ENCODE peak calls at places on chromosomes 13 and 19, in five cellular contexts. One of them, this sample, is unnamed. For H3K36me3, the result is how much of the 10 kb centered on the place peaks cover.

GRCh38 chr13:43116242-43116641 is 92.9 kb downstream of the DNAJC15 start:
- DNase-seq in transverse colon: no peak
- DNase-seq in CD4-positive, CD25-positive, alpha-beta regulatory T cell: no peak
- DNase-seq in A673: no peak
- DNase-seq in colonic mucosa: no peak
- DNase-seq in this sample: no peak

GRCh38 chr19:22945560-22945959 is 57.4 kb downstream of the ZNF728 start:
- DNase-seq in transverse colon: no peak
- DNase-seq in A673: peak
- DNase-seq in CD4-positive, CD25-positive, alpha-beta regulatory T cell: no peak
- DNase-seq in colonic mucosa: no peak
- DNase-seq in this sample: peak

GRCh38 chr13:75581874-75582640 is 32.5 kb downstream of the UCHL3 start:
- DNase-seq in transverse colon: no peak
- DNase-seq in A673: no peak
- DNase-seq in colonic mucosa: no peak
- DNase-seq in CD4-positive, CD25-positive, alpha-beta regulatory T cell: no peak
- DNase-seq in this sample: no peak

GRCh38 chr13:106348032-106348431 is 187.4 kb downstream of the EFNB2 start:
- DNase-seq in transverse colon: no peak
- DNase-seq in CD4-positive, CD25-positive, alpha-beta regulatory T cell: no peak
- DNase-seq in colonic mucosa: no peak
- DNase-seq in A673: no peak
- DNase-seq in this sample: no peak

GRCh38 chr13:29702912-29703351 is 107.4 kb upstream of the SLC7A1 start:
- DNase-seq in CD4-positive, CD25-positive, alpha-beta regulatory T cell: no peak
- DNase-seq in colonic mucosa: no peak
- DNase-seq in A673: peak
- DNase-seq in transverse colon: no peak
- DNase-seq in this sample: no peak

GRCh38 chr13:41401371-41401770 is 56.0 kb upstream of the RGCC start:
- DNase-seq in A673: peak
- DNase-seq in transverse colon: no peak
- DNase-seq in colonic mucosa: no peak
- DNase-seq in CD4-positive, CD25-positive, alpha-beta regulatory T cell: no peak
- DNase-seq in this sample: no peak

GRCh38 chr13:44397766-44398223 is 24.2 kb downstream of the SERP2 start:
- DNase-seq in CD4-positive, CD25-positive, alpha-beta regulatory T cell: no peak
- DNase-seq in colonic mucosa: no peak
- DNase-seq in A673: no peak
- DNase-seq in transverse colon: no peak
- DNase-seq in this sample: no peak

GRCh38 chr13:105202384-105202783 is 1333.1 kb downstream of the EFNB2 start:
- DNase-seq in A673: peak
- DNase-seq in transverse colon: no peak
- DNase-seq in CD4-positive, CD25-positive, alpha-beta regulatory T cell: no peak
- DNase-seq in colonic mucosa: no peak
- DNase-seq in this sample: no peak

GRCh38 chr13:35552172-35552844 is 75.8 kb upstream of the MAB21L1 start:
- DNase-seq in A673: peak
- DNase-seq in transverse colon: no peak
- DNase-seq in CD4-positive, CD25-positive, alpha-beta regulatory T cell: no peak
- DNase-seq in colonic mucosa: no peak
- DNase-seq in this sample: no peak

GRCh38 chr13:58884810-58885209 is 1253.3 kb downstream of the PCDH17 start:
- DNase-seq in A673: peak
- DNase-seq in transverse colon: no peak
- DNase-seq in CD4-positive, CD25-positive, alpha-beta regulatory T cell: no peak
- DNase-seq in colonic mucosa: no peak
- DNase-seq in this sample: no peak

GRCh38 chr13:30679483-30680330 is 55.6 kb upstream of the ALOX5AP start:
- DNase-seq in transverse colon: no peak
- DNase-seq in A673: peak
- DNase-seq in colonic mucosa: no peak
- DNase-seq in CD4-positive, CD25-positive, alpha-beta regulatory T cell: peak
- DNase-seq in this sample: peak

GRCh38 chr13:95494082-95494681 is 58.3 kb upstream of the CLDN10 start:
- DNase-seq in colonic mucosa: peak
- DNase-seq in transverse colon: no peak
- DNase-seq in A673: peak
- DNase-seq in CD4-positive, CD25-positive, alpha-beta regulatory T cell: peak
- DNase-seq in this sample: no peak

GRCh38 chr13:109180905-109181425 is 551.6 kb downstream of the MYO16 start:
- DNase-seq in colonic mucosa: no peak
- DNase-seq in CD4-positive, CD25-positive, alpha-beta regulatory T cell: no peak
- DNase-seq in transverse colon: no peak
- DNase-seq in A673: peak
- DNase-seq in this sample: no peak

GRCh38 chr13:102903659-102904407 is 58.0 kb downstream of the ERCC5 start:
- DNase-seq in transverse colon: no peak
- DNase-seq in CD4-positive, CD25-positive, alpha-beta regulatory T cell: no peak
- DNase-seq in colonic mucosa: no peak
- DNase-seq in A673: peak
- DNase-seq in this sample: no peak

GRCh38 chr13:41455725-41456419 is 1.5 kb upstream of the RGCC start:
- DNase-seq in A673: peak
- DNase-seq in colonic mucosa: no peak
- DNase-seq in CD4-positive, CD25-positive, alpha-beta regulatory T cell: peak
- DNase-seq in transverse colon: no peak
- DNase-seq in this sample: no peak

GRCh38 chr13:52374873-52375411 is 31.0 kb downstream of the THSD1 start:
- DNase-seq in CD4-positive, CD25-positive, alpha-beta regulatory T cell: no peak
- DNase-seq in transverse colon: no peak
- DNase-seq in colonic mucosa: no peak
- DNase-seq in A673: no peak
- DNase-seq in this sample: no peak

GRCh38 chr13:52374389-52374788 is 31.6 kb downstream of the THSD1 start:
- DNase-seq in A673: no peak
- DNase-seq in colonic mucosa: no peak
- DNase-seq in CD4-positive, CD25-positive, alpha-beta regulatory T cell: no peak
- DNase-seq in transverse colon: no peak
- DNase-seq in this sample: no peak

GRCh38 chr13:52371736-52372247 is 34.2 kb downstream of the THSD1 start:
- DNase-seq in CD4-positive, CD25-positive, alpha-beta regulatory T cell: no peak
- DNase-seq in transverse colon: no peak
- DNase-seq in A673: peak
- DNase-seq in colonic mucosa: no peak
- DNase-seq in this sample: no peak
- H3K27ac ChIP-seq in CD4-positive, CD25-positive, alpha-beta regulatory T cell: no peak
- H3K27ac ChIP-seq in transverse colon: no peak
- H3K27ac ChIP-seq in A673: no peak
- H3K27ac ChIP-seq in colonic mucosa: no peak
- H3K27ac ChIP-seq in this sample: no peak

GRCh38 chr13:110266983-110267382 is 40.0 kb downstream of the COL4A1 start:
- DNase-seq in colonic mucosa: no peak
- DNase-seq in CD4-positive, CD25-positive, alpha-beta regulatory T cell: no peak
- DNase-seq in A673: no peak
- DNase-seq in transverse colon: no peak
- DNase-seq in this sample: no peak

GRCh38 chr13:110268576-110269185 is 38.3 kb downstream of the COL4A1 start:
- DNase-seq in transverse colon: no peak
- DNase-seq in A673: no peak
- DNase-seq in CD4-positive, CD25-positive, alpha-beta regulatory T cell: no peak
- DNase-seq in colonic mucosa: no peak
- DNase-seq in this sample: no peak

GRCh38 chr13:110266431-110266809 is 40.5 kb downstream of the COL4A1 start:
- DNase-seq in CD4-positive, CD25-positive, alpha-beta regulatory T cell: no peak
- DNase-seq in transverse colon: no peak
- DNase-seq in colonic mucosa: no peak
- DNase-seq in A673: no peak
- DNase-seq in this sample: no peak

GRCh38 chr13:110269509-110270185 is 37.3 kb downstream of the COL4A1 start:
- DNase-seq in CD4-positive, CD25-positive, alpha-beta regulatory T cell: no peak
- DNase-seq in colonic mucosa: no peak
- DNase-seq in A673: no peak
- DNase-seq in transverse colon: no peak
- DNase-seq in this sample: no peak

GRCh38 chr13:110268061-110268460 is 38.9 kb downstream of the COL4A1 start:
- DNase-seq in A673: no peak
- DNase-seq in transverse colon: no peak
- DNase-seq in colonic mucosa: no peak
- DNase-seq in CD4-positive, CD25-positive, alpha-beta regulatory T cell: no peak
- DNase-seq in this sample: no peak
- H3K4me3 ChIP-seq in A673: no peak
- H3K4me3 ChIP-seq in transverse colon: no peak
- H3K4me3 ChIP-seq in colonic mucosa: no peak
- H3K4me3 ChIP-seq in CD4-positive, CD25-positive, alpha-beta regulatory T cell: no peak
- H3K4me3 ChIP-seq in this sample: no peak

GRCh38 chr19:40739030-40739839 is 11.0 kb downstream of the ACTMAP start:
- DNase-seq in CD4-positive, CD25-positive, alpha-beta regulatory T cell: no peak
- DNase-seq in transverse colon: no peak
- DNase-seq in colonic mucosa: no peak
- DNase-seq in A673: no peak
- DNase-seq in this sample: no peak

GRCh38 chr19:40739871-40740703 is 10.2 kb downstream of the ACTMAP start:
- DNase-seq in A673: no peak
- DNase-seq in colonic mucosa: no peak
- DNase-seq in CD4-positive, CD25-positive, alpha-beta regulatory T cell: no peak
- DNase-seq in transverse colon: no peak
- DNase-seq in this sample: no peak

GRCh38 chr19:40737102-40737644 is 13.1 kb downstream of the ACTMAP start:
- DNase-seq in transverse colon: no peak
- DNase-seq in colonic mucosa: no peak
- DNase-seq in CD4-positive, CD25-positive, alpha-beta regulatory T cell: no peak
- DNase-seq in A673: no peak
- DNase-seq in this sample: no peak

GRCh38 chr19:40735003-40735771 is 15.1 kb downstream of the ACTMAP start:
- DNase-seq in CD4-positive, CD25-positive, alpha-beta regulatory T cell: no peak
- DNase-seq in transverse colon: peak
- DNase-seq in A673: no peak
- DNase-seq in colonic mucosa: no peak
- DNase-seq in this sample: no peak

DNA sequence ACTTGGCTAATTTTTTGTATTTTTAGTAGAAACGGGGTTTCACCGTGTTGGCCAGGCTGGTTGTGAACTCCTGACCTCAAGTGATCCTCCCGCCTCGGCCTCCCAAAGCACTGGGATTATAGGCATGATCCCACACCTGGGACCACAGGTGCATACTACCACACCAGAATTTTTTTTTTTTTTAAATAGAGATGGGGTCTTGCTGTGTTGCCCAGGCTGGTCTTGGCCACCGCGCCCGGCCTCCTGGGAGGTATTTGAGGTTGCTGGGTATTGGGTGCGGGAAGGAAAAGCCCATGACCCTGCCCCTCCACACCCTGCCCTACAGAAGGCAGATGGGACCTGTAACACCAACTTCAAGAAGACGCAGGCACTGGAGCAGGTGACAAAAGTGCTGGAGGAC is 13.6 kb downstream of the ACTMAP start:
- DNase-seq in A673: no peak
- DNase-seq in colonic mucosa: no peak
- DNase-seq in CD4-positive, CD25-positive, alpha-beta regulatory T cell: no peak
- DNase-seq in transverse colon: no peak
- DNase-seq in this sample: no peak
- H3K36me3 ChIP-seq in A673: under half
- H3K36me3 ChIP-seq in colonic mucosa: under half
- H3K36me3 ChIP-seq in CD4-positive, CD25-positive, alpha-beta regulatory T cell: under half
- H3K36me3 ChIP-seq in transverse colon: under half
- H3K36me3 ChIP-seq in this sample: under half

GRCh38 chr13:112027250-112027649 is 39.7 kb upstream of the SOX1 start:
- DNase-seq in A673: no peak
- DNase-seq in colonic mucosa: no peak
- DNase-seq in CD4-positive, CD25-positive, alpha-beta regulatory T cell: no peak
- DNase-seq in transverse colon: no peak
- DNase-seq in this sample: no peak

GRCh38 chr13:112034846-112035245 is 32.1 kb upstream of the SOX1 start:
- DNase-seq in colonic mucosa: no peak
- DNase-seq in transverse colon: no peak
- DNase-seq in A673: no peak
- DNase-seq in CD4-positive, CD25-positive, alpha-beta regulatory T cell: no peak
- DNase-seq in this sample: no peak

GRCh38 chr13:112028481-112028880 is 38.5 kb upstream of the SOX1 start:
- DNase-seq in CD4-positive, CD25-positive, alpha-beta regulatory T cell: no peak
- DNase-seq in A673: no peak
- DNase-seq in transverse colon: no peak
- DNase-seq in colonic mucosa: no peak
- DNase-seq in this sample: no peak

GRCh38 chr13:112029143-112029542 is 37.8 kb upstream of the SOX1 start:
- DNase-seq in colonic mucosa: no peak
- DNase-seq in A673: no peak
- DNase-seq in CD4-positive, CD25-positive, alpha-beta regulatory T cell: no peak
- DNase-seq in transverse colon: no peak
- DNase-seq in this sample: no peak

DNA sequence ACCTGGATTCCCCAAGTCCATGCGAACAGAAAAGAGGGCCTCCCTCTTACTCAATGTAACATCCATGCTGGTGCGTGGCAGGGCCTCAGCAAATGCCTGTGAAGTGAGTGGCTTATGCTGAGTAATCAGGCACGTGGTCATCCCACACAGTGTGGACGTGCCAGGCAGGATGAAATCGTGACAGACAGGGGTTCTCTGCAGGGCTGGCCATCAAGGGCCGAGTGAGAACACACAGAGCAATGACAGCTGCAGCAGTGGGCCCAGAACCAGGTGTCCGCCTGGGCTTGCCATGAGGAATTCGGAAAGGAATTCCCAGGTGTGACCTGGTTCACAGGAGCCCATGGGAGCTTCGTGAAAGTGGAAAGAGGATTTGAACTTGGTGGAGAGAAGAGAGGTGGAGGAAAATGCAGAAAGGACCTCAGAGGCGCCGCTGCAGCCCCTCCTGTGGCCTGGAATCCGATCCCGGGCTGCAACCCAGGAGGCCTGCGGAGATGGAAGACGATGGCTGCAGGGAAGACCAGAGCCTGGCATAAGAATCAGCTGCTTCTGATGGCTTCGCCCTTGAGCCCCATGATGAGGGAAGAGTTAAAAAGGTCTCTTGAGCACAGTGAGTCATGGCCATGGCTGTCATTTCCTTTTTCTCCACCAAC is 34.6 kb upstream of the SOX1 start:
- DNase-seq in A673: no peak
- DNase-seq in transverse colon: no peak
- DNase-seq in CD4-positive, CD25-positive, alpha-beta regulatory T cell: no peak
- DNase-seq in colonic mucosa: no peak
- DNase-seq in this sample: no peak
- H3K27ac ChIP-seq in A673: no peak
- H3K27ac ChIP-seq in transverse colon: no peak
- H3K27ac ChIP-seq in CD4-positive, CD25-positive, alpha-beta regulatory T cell: no peak
- H3K27ac ChIP-seq in colonic mucosa: no peak
- H3K27ac ChIP-seq in this sample: no peak

GRCh38 chr13:99968521-99969367 is 2.8 kb downstream of the ZIC5 start:
- DNase-seq in A673: peak
- DNase-seq in transverse colon: peak
- DNase-seq in colonic mucosa: peak
- DNase-seq in CD4-positive, CD25-positive, alpha-beta regulatory T cell: no peak
- DNase-seq in this sample: no peak

GRCh38 chr13:99970761-99971575 is 599 bp downstream of the ZIC5 start:
- DNase-seq in transverse colon: no peak
- DNase-seq in colonic mucosa: peak
- DNase-seq in A673: peak
- DNase-seq in CD4-positive, CD25-positive, alpha-beta regulatory T cell: no peak
- DNase-seq in this sample: no peak

GRCh38 chr13:99969368-99969933 is 2.1 kb downstream of the ZIC5 start:
- DNase-seq in colonic mucosa: peak
- DNase-seq in A673: no peak
- DNase-seq in CD4-positive, CD25-positive, alpha-beta regulatory T cell: no peak
- DNase-seq in transverse colon: no peak
- DNase-seq in this sample: no peak

GRCh38 chr13:99971576-99972189 is at the start of gene ZIC5:
- DNase-seq in colonic mucosa: peak
- DNase-seq in transverse colon: no peak
- DNase-seq in A673: peak
- DNase-seq in CD4-positive, CD25-positive, alpha-beta regulatory T cell: no peak
- DNase-seq in this sample: no peak

GRCh38 chr13:99969934-99970760 is 1.4 kb downstream of the ZIC5 start:
- DNase-seq in CD4-positive, CD25-positive, alpha-beta regulatory T cell: no peak
- DNase-seq in A673: peak
- DNase-seq in transverse colon: no peak
- DNase-seq in colonic mucosa: peak
- DNase-seq in this sample: no peak
- H3K4me3 ChIP-seq in CD4-positive, CD25-positive, alpha-beta regulatory T cell: no peak
- H3K4me3 ChIP-seq in A673: peak
- H3K4me3 ChIP-seq in transverse colon: peak
- H3K4me3 ChIP-seq in colonic mucosa: peak
- H3K4me3 ChIP-seq in this sample: peak

This sample was measured in testis.